ENCODE peak calls at places on chromosomes 6 and 20, in seven cellular contexts. C, X, T, H, V, N and E are unnamed samples.

GRCh38 chr20:49779972-49780371 is 32.7 kb upstream of the SLC9A8 start:
- DNase-seq in C (no peak), X (no peak), T (no peak), H (no peak), V (no peak), N (no peak), E (no peak)

GRCh38 chr6:166365221-166365620 is 17.5 kb downstream of the MPC1 start:
- DNase-seq in C (no peak), X (no peak), T (no peak), H (no peak), V (no peak), N (no peak), E (no peak)

GRCh38 chr6:89997456-89998445 is 103.5 kb downstream of the GJA10 start:
- DNase-seq in C (no peak), X (no peak), T (no peak), H (no peak), V (no peak), N (no peak), E (no peak)

GRCh38 chr6:144581807-144582537 is 296.8 kb downstream of the UTRN start:
- DNase-seq in C (peak; percentile 35), X (peak; percentile 27), T (no peak), H (peak; percentile 23), V (no peak), N (peak; percentile 31), E (no peak)

GRCh38 chr20:32018269-32019155 is 8.3 kb downstream of the CCM2L start:
- DNase-seq in C (peak; percentile 76), X (peak; percentile 81), T (no peak), H (peak; percentile 88), V (peak; percentile 99), N (peak; percentile 96), E (peak; percentile 98)

GRCh38 chr6:79649016-79649415 is 17.9 kb downstream of the SH3BGRL2 start:
- DNase-seq in C (no peak), X (no peak), T (no peak), H (no peak), V (no peak), N (no peak), E (no peak)

GRCh38 chr6:14665827-14666724 is 548.5 kb downstream of the CD83 start:
- DNase-seq in C (no peak), X (no peak), T (no peak), H (peak; percentile 22), V (no peak), N (no peak), E (no peak)

GRCh38 chr6:168030881-168031280 is 33.4 kb downstream of the KIF25 start:
- DNase-seq in C (no peak), X (no peak), T (no peak), H (no peak), V (no peak), N (no peak), E (no peak)

GRCh38 chr20:21020656-21021004 is 85.5 kb downstream of the LINC00237 start:
- DNase-seq in C (peak; percentile 57), X (no peak), T (no peak), H (no peak), V (no peak), N (no peak), E (no peak)

GRCh38 chr6:28651161-28651560 is 125.5 kb downstream of the GPX5 start:
- DNase-seq in C (no peak), X (no peak), T (no peak), H (no peak), V (no peak), N (no peak), E (no peak)

GRCh38 chr6:96542702-96543101 is 20.2 kb upstream of the FHL5 start:
- DNase-seq in C (no peak), X (no peak), T (no peak), H (no peak), V (no peak), N (no peak), E (peak; percentile 25)

GRCh38 chr6:20379231-20379630 is 22.4 kb upstream of the E2F3 start:
- DNase-seq in C (no peak), X (no peak), T (no peak), H (no peak), V (no peak), N (no peak), E (no peak)

GRCh38 chr6:47180633-47181032 is 129.1 kb downstream of the TNFRSF21 start:
- DNase-seq in C (peak; percentile 61), X (peak; percentile 47), T (no peak), H (no peak), V (no peak), N (no peak), E (no peak)

GRCh38 chr6:127952831-127953230 is 52.0 kb upstream of the THEMIS start:
- DNase-seq in C (no peak), X (no peak), T (no peak), H (no peak), V (no peak), N (no peak), E (no peak)

GRCh38 chr6:168198302-168199180 is 119.5 kb upstream of the FRMD1 start:
- DNase-seq in C (no peak), X (no peak), T (no peak), H (no peak), V (no peak), N (no peak), E (no peak)

GRCh38 chr6:21150644-21151043 is 442.9 kb upstream of the SOX4 start:
- DNase-seq in C (no peak), X (no peak), T (no peak), H (no peak), V (no peak), N (peak; percentile 10), E (no peak)

GRCh38 chr6:3913077-3913957 is 64.1 kb downstream of the FAM50B start:
- DNase-seq in C (peak; percentile 99), X (peak; percentile 69), T (no peak), H (peak; percentile 73), V (peak; percentile 7), N (no peak), E (peak; percentile 18)

GRCh38 chr6:29737707-29738630 is 14.7 kb downstream of the HLA-F start:
- DNase-seq in C (peak; percentile 75), X (peak; percentile 59), T (no peak), H (peak; percentile 52), V (peak; percentile 84), N (peak; percentile 64), E (peak; percentile 41)

GRCh38 chr6:106098383-106099234 is 12.5 kb downstream of the PRDM1 start:
- DNase-seq in C (no peak), X (peak; percentile 38), T (peak; percentile 66), H (peak; percentile 34), V (no peak), N (no peak), E (no peak)

GRCh38 chr6:80425089-80425823 is 318.8 kb downstream of the BCKDHB start:
- DNase-seq in C (no peak), X (no peak), T (no peak), H (no peak), V (no peak), N (no peak), E (no peak)

GRCh38 chr20:44614525-44614924 is 32.1 kb downstream of the PKIG start:
- DNase-seq in C (no peak), X (no peak), T (no peak), H (no peak), V (no peak), N (no peak), E (no peak)

GRCh38 chr20:62775206-62775605 is 21.1 kb upstream of the MRGBP start:
- DNase-seq in C (no peak), X (no peak), T (no peak), H (no peak), V (no peak), N (no peak), E (no peak)

GRCh38 chr6:3813150-3813780 is 35.9 kb upstream of the FAM50B start:
- DNase-seq in C (peak; percentile 33), X (no peak), T (no peak), H (peak; percentile 47), V (no peak), N (no peak), E (no peak)

DNA sequence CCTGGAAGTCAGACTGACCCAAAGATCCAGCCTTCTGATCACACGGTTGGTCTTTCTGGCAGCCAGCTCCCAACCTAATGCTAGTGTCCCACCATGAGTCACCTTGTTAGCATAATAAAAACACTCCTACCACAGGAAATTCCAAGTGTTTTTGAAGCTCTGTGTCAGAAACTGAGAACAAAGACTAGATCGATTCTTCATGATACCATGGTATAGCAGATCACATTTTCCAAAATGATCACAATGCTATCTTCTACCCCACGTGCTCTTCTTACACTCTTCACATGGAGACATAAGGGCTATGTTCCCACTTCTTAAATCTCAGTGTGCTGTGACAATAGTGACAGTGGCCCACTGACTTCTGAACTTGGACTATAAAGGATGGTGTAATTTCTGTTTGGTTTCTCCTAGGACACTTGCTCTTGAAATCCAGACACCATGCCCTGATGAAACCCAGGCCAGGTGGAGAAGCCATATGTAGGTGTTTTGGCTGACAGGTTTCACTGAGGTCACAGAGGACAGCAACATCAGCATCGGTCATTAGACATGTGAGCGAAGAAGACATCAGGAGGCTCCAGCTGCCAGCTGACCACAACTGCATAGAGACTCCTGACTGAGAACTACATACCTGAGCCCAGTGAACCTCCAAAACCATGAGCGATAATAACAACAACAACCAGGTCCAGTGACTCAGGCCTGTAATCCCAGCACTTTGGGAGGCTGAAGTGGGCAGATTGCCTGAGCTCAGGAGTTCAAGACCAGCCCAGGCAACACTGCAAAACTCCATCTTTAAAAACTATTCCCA is 57.5 kb downstream of the MKKS start:
- DNase-seq in C (no peak), X (no peak), T (no peak), H (no peak), V (no peak), N (no peak), E (no peak)
- TF ChIP-seq JUND in C (no peak), X (no peak), T (no peak), H (no peak), V (no peak), N (peak; percentile 64), E (no peak)

GRCh38 chr6:42140051-42140450 is 2.4 kb downstream of the C6orf132 start:
- DNase-seq in C (no peak), X (no peak), T (no peak), H (no peak), V (no peak), N (no peak), E (no peak)

GRCh38 chr6:42138630-42139619 is 3.5 kb downstream of the C6orf132 start:
- DNase-seq in C (peak; percentile 77), X (no peak), T (no peak), H (no peak), V (no peak), N (no peak), E (peak; percentile 88)

GRCh38 chr6:42140756-42141602 is 1.4 kb downstream of the C6orf132 start:
- DNase-seq in C (no peak), X (no peak), T (no peak), H (no peak), V (no peak), N (peak; percentile 84), E (peak; percentile 24)

GRCh38 chr6:42141603-42142117 is 760 bp downstream of the C6orf132 start:
- DNase-seq in C (no peak), X (no peak), T (no peak), H (no peak), V (no peak), N (no peak), E (no peak)

GRCh38 chr6:42142118-42142835 is at the start of gene C6orf132:
- DNase-seq in C (peak; percentile 43), X (no peak), T (no peak), H (no peak), V (peak; percentile 86), N (peak; percentile 44), E (peak; percentile 90)
- TF ChIP-seq JUND in C (no peak), X (no peak), T (no peak), H (no peak), V (no peak), N (no peak), E (no peak)

GRCh38 chr6:162090734-162091133 is 636.8 kb downstream of the PRKN start:
- DNase-seq in C (no peak), X (no peak), T (no peak), H (no peak), V (no peak), N (no peak), E (no peak)
- TF ChIP-seq JUND in C (no peak), X (no peak), T (no peak), H (no peak), V (no peak), N (no peak), E (no peak)

GRCh38 chr20:34437330-34437986 is 74.4 kb downstream of the ITCH start:
- DNase-seq in C (no peak), X (no peak), T (no peak), H (no peak), V (no peak), N (no peak), E (no peak)
- TF ChIP-seq JUND in C (no peak), X (no peak), T (no peak), H (no peak), V (no peak), N (no peak), E (no peak)